ENCODE peak calls at places on chromosomes 3 and 15, in seven cellular contexts. R is stimulated activated CD4-positive, alpha-beta T cell treated with anti-CD3 and anti-CD28 coated beads, Interleukin-4, amount 100 ng/mL, for 48 hours; S is HFFc6; U is activated CD4-positive, alpha-beta T cell treated with anti-CD3 and anti-CD28 coated beads for 48 hours; T is activated CD4-positive, alpha-beta memory T cell treated with anti-CD3 and anti-CD28 coated beads, Interleukin-2, amount 10 ng/mL, durations not matched to agents 7 days and 5 days; J is RWPE1; B is T-helper 1 cell. E is an unnamed sample.

GRCh38 chr15:22980189-22981136 is at the start of gene CYFIP1:
- DNase-seq in J (peak), S (peak), B (no peak), U (peak), T (peak), R (peak), E (peak)

GRCh38 chr3:115975353-115975752 is 352.0 kb downstream of the GAP43 start:
- DNase-seq in J (peak), U (no peak), B (no peak), S (no peak), T (no peak), R (no peak), E (peak)

GRCh38 chr3:42819351-42819965 is 10.2 kb downstream of the ACKR2 start:
- DNase-seq in B (no peak), U (no peak), S (no peak), J (no peak), R (no peak), T (no peak), E (peak)

GRCh38 chr15:48823237-48823636 is 12.4 kb upstream of the CEP152 start:
- DNase-seq in S (peak), B (no peak), U (no peak), J (no peak), T (no peak), R (no peak), E (no peak)

GRCh38 chr15:45355860-45356259 is 22.5 kb downstream of the GATM start:
- DNase-seq in J (no peak), R (no peak), U (no peak), B (no peak), S (no peak), T (no peak), E (no peak)

GRCh38 chr3:195250473-195251251 is 20.3 kb downstream of the XXYLT1 start:
- DNase-seq in B (no peak), S (peak), T (no peak), U (no peak), J (no peak), R (no peak), E (no peak)

GRCh38 chr15:74828835-74829234 is 2.4 kb downstream of the CPLX3 start:
- DNase-seq in J (no peak), S (no peak), U (no peak), T (no peak), R (no peak), B (no peak), E (no peak)

GRCh38 chr3:181630873-181631272 is 80.9 kb upstream of the SOX2 start:
- DNase-seq in U (no peak), R (no peak), B (no peak), T (no peak), S (no peak), J (no peak), E (no peak)

GRCh38 chr3:134029734-134030381 is at the start of gene SLCO2A1:
- DNase-seq in T (no peak), B (no peak), S (no peak), J (peak), U (peak), R (no peak), E (no peak)

GRCh38 chr3:195443391-195443989 is 670 bp upstream of the ACAP2 start:
- DNase-seq in J (no peak), B (no peak), R (no peak), U (no peak), S (no peak), T (no peak), E (no peak)

GRCh38 chr3:38314767-38315487 is 31.7 kb upstream of the XYLB start:
- DNase-seq in J (no peak), T (no peak), R (no peak), B (no peak), U (no peak), S (no peak), E (no peak)

GRCh38 chr15:58329781-58330467 is 101.9 kb upstream of the LIPC start:
- DNase-seq in J (no peak), U (no peak), R (no peak), B (no peak), S (no peak), T (no peak), E (no peak)

GRCh38 chr3:183809209-183809608 is 16.2 kb downstream of the MAP6D1 start:
- DNase-seq in J (no peak), S (no peak), R (no peak), B (no peak), T (no peak), U (no peak), E (no peak)

GRCh38 chr15:41104234-41104633 is 11.8 kb downstream of the INO80 start:
- DNase-seq in S (peak), R (no peak), B (no peak), J (peak), U (no peak), T (no peak), E (no peak)

GRCh38 chr3:189712906-189713483 is 81.8 kb downstream of the TP63 start:
- DNase-seq in U (no peak), B (no peak), T (no peak), S (no peak), J (no peak), R (no peak), E (peak)